ENCODE peak calls at places on chromosomes 12 and 14, in five cellular contexts. X, M, E, U and T are unnamed samples.

GRCh38 chr14:73170686-73171085 is 34.4 kb downstream of the PSEN1 start:
- DNase-seq in X (no peak), M (no peak), E (no peak), U (no peak), T (no peak)

GRCh38 chr12:124700810-124701594 is 133.6 kb upstream of the NCOR2 start:
- DNase-seq in X (no peak), M (no peak), E (peak; percentile 30), U (no peak), T (peak; percentile 62)

GRCh38 chr14:34554540-34555250 is 15.2 kb upstream of the EAPP start:
- DNase-seq in X (peak; percentile 24), M (no peak), E (peak; percentile 52), U (peak; percentile 14), T (no peak)

GRCh38 chr14:35712466-35712865 is 96.6 kb downstream of the RALGAPA1 start:
- DNase-seq in X (no peak), M (no peak), E (no peak), U (no peak), T (no peak)

GRCh38 chr12:125029756-125030358 is 35.4 kb upstream of the AACS start:
- DNase-seq in X (no peak), M (no peak), E (no peak), U (no peak), T (no peak)

GRCh38 chr14:43687866-43688265 is 819.2 kb downstream of the FSCB start:
- DNase-seq in X (no peak), M (no peak), E (peak; percentile 64), U (no peak), T (no peak)

GRCh38 chr14:51367600-51367931 is 127.5 kb downstream of the TMX1 start:
- DNase-seq in X (no peak), M (no peak), E (no peak), U (no peak), T (no peak)

GRCh38 chr14:71659165-71659564 is 273.1 kb upstream of the RGS6 start:
- DNase-seq in X (no peak), M (no peak), E (peak; percentile 62), U (no peak), T (no peak)

GRCh38 chr14:104523546-104523935 is 56.0 kb upstream of the C14orf180 start:
- DNase-seq in X (no peak), M (no peak), E (no peak), U (no peak), T (no peak)

GRCh38 chr14:99330316-99331240 is 58.6 kb upstream of the BCL11B start:
- DNase-seq in X (no peak), M (no peak), E (no peak), U (no peak), T (no peak)

GRCh38 chr12:11943919-11944318 is 126.8 kb upstream of the BCL2L14 start:
- DNase-seq in X (no peak), M (no peak), E (no peak), U (no peak), T (no peak)

GRCh38 chr12:14283489-14284144 is 81.9 kb upstream of the ATF7IP start:
- DNase-seq in X (no peak), M (no peak), E (no peak), U (no peak), T (peak; percentile 47)

GRCh38 chr12:6533653-6534157 is 612 bp upstream of the GAPDH start:
- DNase-seq in X (peak; percentile 87), M (peak; percentile 76), E (peak; percentile 83), U (peak; percentile 93), T (peak; percentile 95)

GRCh38 chr12:60201891-60202290 is 606.1 kb downstream of the SLC16A7 start:
- DNase-seq in X (no peak), M (no peak), E (no peak), U (no peak), T (no peak)

GRCh38 chr14:105087308-105087962 is 22.2 kb upstream of the GPR132 start:
- DNase-seq in X (peak; percentile 74), M (no peak), E (peak; percentile 53), U (no peak), T (peak; percentile 76)

GRCh38 chr12:121581681-121582439 is 1.0 kb upstream of the KDM2B start:
- DNase-seq in X (peak; percentile 79), M (no peak), E (no peak), U (no peak), T (peak; percentile 47)

GRCh38 chr12:24608108-24608507 is 340.8 kb downstream of the BCAT1 start:
- DNase-seq in X (no peak), M (no peak), E (no peak), U (no peak), T (no peak)

GRCh38 chr14:61761959-61762786 is at the start of gene SNAPC1:
- DNase-seq in X (peak; percentile 97), M (peak; percentile 93), E (peak; percentile 100), U (peak; percentile 95), T (peak; percentile 100)

GRCh38 chr14:65392296-65392695 is 20.2 kb upstream of the FUT8 start:
- DNase-seq in X (no peak), M (no peak), E (no peak), U (no peak), T (no peak)

GRCh38 chr14:101561145-101561896 is at the start of gene DIO3:
- DNase-seq in X (peak; percentile 72), M (peak; percentile 32), E (peak; percentile 79), U (no peak), T (peak; percentile 96)

GRCh38 chr14:53828820-53829219 is 127.8 kb downstream of the BMP4 start:
- DNase-seq in X (no peak), M (no peak), E (no peak), U (no peak), T (no peak)

GRCh38 chr12:110780448-110780847 is 37.8 kb upstream of the PPP1CC start:
- DNase-seq in X (no peak), M (no peak), E (no peak), U (peak; percentile 14), T (no peak)

GRCh38 chr12:108119126-108119973 is 9.7 kb upstream of the WSCD2 start:
- DNase-seq in X (no peak), M (no peak), E (no peak), U (peak; percentile 27), T (no peak)

GRCh38 chr12:93777249-93777648 is 100.1 kb downstream of the CRADD start:
- DNase-seq in X (no peak), M (no peak), E (peak; percentile 47), U (no peak), T (no peak)

GRCh38 chr12:69052613-69053408 is 119.8 kb upstream of the CPM start:
- DNase-seq in X (no peak), M (peak; percentile 24), E (peak; percentile 91), U (peak; percentile 9), T (no peak)

GRCh38 chr12:7555752-7556151 is 52.2 kb upstream of the CD163 start:
- DNase-seq in X (no peak), M (peak; percentile 48), E (peak; percentile 4), U (no peak), T (no peak)

GRCh38 chr14:61388173-61388975 is 67.0 kb downstream of the PRKCH start:
- DNase-seq in X (no peak), M (peak; percentile 26), E (peak; percentile 90), U (no peak), T (no peak)

GRCh38 chr12:9651265-9651729 is 18.2 kb upstream of the CLEC2D start:
- DNase-seq in X (no peak), M (no peak), E (peak; percentile 31), U (no peak), T (no peak)

GRCh38 chr12:56346663-56347062 is 8.0 kb downstream of the IL23A start:
- DNase-seq in X (no peak), M (no peak), E (no peak), U (no peak), T (no peak)

GRCh38 chr12:61530456-61530855 is 729.7 kb upstream of the USP15 start:
- DNase-seq in X (no peak), M (no peak), E (peak; percentile 58), U (no peak), T (no peak)

GRCh38 chr12:61538951-61539350 is 721.3 kb upstream of the USP15 start:
- DNase-seq in X (no peak), M (peak; percentile 26), E (peak; percentile 60), U (peak; percentile 20), T (peak; percentile 23)

GRCh38 chr12:61536525-61536924 is 723.7 kb upstream of the USP15 start:
- DNase-seq in X (no peak), M (no peak), E (no peak), U (no peak), T (no peak)

GRCh38 chr12:61531195-61531594 is 729.0 kb upstream of the USP15 start:
- DNase-seq in X (no peak), M (no peak), E (no peak), U (no peak), T (no peak)

GRCh38 chr12:61536117-61536516 is 724.1 kb upstream of the USP15 start:
- DNase-seq in X (no peak), M (no peak), E (no peak), U (no peak), T (no peak)
- TF ChIP-seq EZH2phosphoT487 in X (no peak), M (no peak), E (no peak), U (no peak), T (no peak)

DNA sequence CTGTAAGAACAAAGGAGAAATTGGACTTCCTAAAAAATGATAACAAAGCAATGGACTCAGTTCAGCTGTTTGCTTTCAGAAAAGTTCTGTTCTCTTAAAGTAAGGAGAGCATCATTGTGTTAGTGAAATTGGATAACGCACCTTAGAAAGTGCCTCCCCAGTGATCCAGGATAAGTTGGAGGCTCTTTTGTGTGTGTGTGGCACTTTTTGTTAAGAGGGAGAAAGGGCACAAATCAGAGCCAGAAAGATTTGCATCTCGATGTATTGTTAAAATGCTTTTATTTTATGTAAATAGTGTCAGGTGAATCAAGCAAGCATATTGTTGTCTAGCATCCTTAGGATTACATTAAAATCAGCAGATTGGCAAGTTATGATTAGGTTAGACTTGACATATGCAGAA is 2.1 kb downstream of the STK38L start:
- DNase-seq in X (no peak), M (no peak), E (no peak), U (no peak), T (peak; percentile 66)
- H3K9ac ChIP-seq in X (peak overlapping the region; percentile 82), M (no peak overlapping the region), E (peak overlapping the region; percentile 81), U (peak overlapping the region; percentile 96), T (no peak overlapping the region)

DNA sequence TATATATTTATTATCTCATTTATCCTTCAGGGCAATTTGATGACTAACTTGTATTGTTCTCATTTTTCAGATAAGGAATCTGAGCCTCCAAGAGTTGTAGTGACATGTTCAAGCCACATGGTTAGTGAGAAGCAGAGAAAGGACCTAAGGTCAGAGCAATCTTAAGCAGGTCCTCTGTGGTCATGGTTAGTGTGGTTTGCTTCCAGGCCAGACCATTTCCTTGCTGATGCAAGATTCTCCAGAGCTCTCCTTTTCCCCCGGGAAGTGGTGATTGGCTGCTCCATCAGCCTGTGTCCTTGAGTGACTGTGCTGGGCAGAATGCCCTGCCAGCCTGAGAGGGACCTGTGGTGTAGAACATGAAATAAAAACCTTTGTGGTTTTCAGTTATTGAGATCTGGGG is 141.3 kb downstream of the KTN1 start:
- DNase-seq in X (no peak), M (peak; percentile 22), E (peak; percentile 93), U (no peak), T (no peak)
- TF ChIP-seq CTCF in X (no peak), M (peak; percentile 9), E (peak; percentile 38), U (no peak), T (no peak)

DNA sequence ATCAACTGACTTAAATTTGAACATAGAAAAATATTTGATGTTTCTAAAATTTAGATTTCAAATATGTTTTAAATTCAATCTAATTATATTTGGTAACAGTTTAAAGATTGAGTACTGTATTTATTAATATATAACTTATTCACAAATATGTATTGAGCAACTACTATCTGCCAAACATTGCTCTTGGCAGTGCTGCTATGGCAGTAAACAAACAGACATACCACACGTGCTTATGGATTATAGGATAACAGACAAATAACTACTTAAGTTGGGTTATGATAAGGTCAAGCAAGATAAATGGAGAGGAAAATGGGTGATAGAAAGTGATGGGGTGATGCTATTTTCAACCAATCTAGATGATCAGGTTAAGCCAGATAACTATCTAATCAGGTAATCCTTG is 538.1 kb downstream of the C12orf50 start:
- DNase-seq in X (no peak), M (no peak), E (no peak), U (no peak), T (no peak)
- TF ChIP-seq EZH2phosphoT487 in X (no peak), M (no peak), E (no peak), U (no peak), T (no peak)